ENCODE peak calls at places on chromosomes 5 and 9, in five cellular contexts. One of them, this sample, is unnamed.

GRCh38 chr5:43461066-43461465 is 22.6 kb downstream of the TMEM267 start:
- DNase-seq in GM23248: no peak
- DNase-seq in iris pigment epithelial cell: no peak
- DNase-seq in mesothelial cell of epicardium: no peak
- DNase-seq in fibroblast of mammary gland: no peak
- DNase-seq in this sample: no peak

GRCh38 chr5:14988210-14988609 is 116.6 kb upstream of the ANKH start:
- DNase-seq in GM23248: no peak
- DNase-seq in mesothelial cell of epicardium: no peak
- DNase-seq in iris pigment epithelial cell: no peak
- DNase-seq in fibroblast of mammary gland: no peak
- DNase-seq in this sample: no peak

GRCh38 chr5:112366987-112367386 is 52.1 kb downstream of the EPB41L4A start:
- DNase-seq in GM23248: peak; percentile 6
- DNase-seq in iris pigment epithelial cell: peak; percentile 5
- DNase-seq in fibroblast of mammary gland: no peak
- DNase-seq in mesothelial cell of epicardium: no peak
- DNase-seq in this sample: peak; percentile 67

GRCh38 chr5:139725073-139725830 is 70.4 kb upstream of the PSD2 start:
- DNase-seq in fibroblast of mammary gland: peak; percentile 80
- DNase-seq in GM23248: peak; percentile 93
- DNase-seq in mesothelial cell of epicardium: no peak
- DNase-seq in iris pigment epithelial cell: peak; percentile 78
- DNase-seq in this sample: no peak

GRCh38 chr9:72509635-72510034 is 11.8 kb upstream of the TMC1 start:
- DNase-seq in fibroblast of mammary gland: peak; percentile 37
- DNase-seq in mesothelial cell of epicardium: no peak
- DNase-seq in GM23248: peak; percentile 74
- DNase-seq in iris pigment epithelial cell: peak; percentile 60
- DNase-seq in this sample: peak; percentile 30

GRCh38 chr5:150497274-150497988 is 10.5 kb upstream of the NDST1 start:
- DNase-seq in GM23248: peak; percentile 99
- DNase-seq in mesothelial cell of epicardium: no peak
- DNase-seq in fibroblast of mammary gland: peak; percentile 95
- DNase-seq in iris pigment epithelial cell: peak; percentile 94
- DNase-seq in this sample: peak; percentile 99

GRCh38 chr9:78031271-78031825 is at the start of gene GNAQ:
- DNase-seq in iris pigment epithelial cell: peak; percentile 30
- DNase-seq in mesothelial cell of epicardium: no peak
- DNase-seq in GM23248: peak; percentile 65
- DNase-seq in fibroblast of mammary gland: no peak
- DNase-seq in this sample: no peak

GRCh38 chr9:116941266-116941665 is 254.2 kb downstream of the TRIM32 start:
- DNase-seq in fibroblast of mammary gland: no peak
- DNase-seq in GM23248: no peak
- DNase-seq in iris pigment epithelial cell: no peak
- DNase-seq in mesothelial cell of epicardium: no peak
- DNase-seq in this sample: no peak

GRCh38 chr9:35136866-35137265 is 21.2 kb upstream of the ATOSB start:
- DNase-seq in GM23248: peak; percentile 4
- DNase-seq in fibroblast of mammary gland: no peak
- DNase-seq in iris pigment epithelial cell: no peak
- DNase-seq in mesothelial cell of epicardium: no peak
- DNase-seq in this sample: no peak

This sample was measured in RWPE1.